ENCODE peak calls at places on chromosomes 4 and X, in nine cellular contexts. A, T, C, E, G, L, R, N and K are unnamed samples. For H3K36me3 and H3K27me3, the result is how much of the 10 kb centered on the place peaks cover.

GRCh38 chrX:30831082-30831481 is 58.0 kb downstream of the TAB3 start:
- DNase-seq in A (peak), T (no peak), C (peak), E (no peak), G (no peak), L (no peak), R (peak), N (no peak), K (no peak)

GRCh38 chr4:105147226-105148151 is 813 bp downstream of the TET2 start:
- DNase-seq in A (peak), T (no peak), C (no peak), E (peak), G (no peak), L (peak), R (peak), N (peak), K (peak)

GRCh38 chr4:113951263-113951662 is 28.2 kb downstream of the ARSJ start:
- DNase-seq in A (no peak), T (no peak), C (no peak), E (no peak), G (peak), L (peak), R (no peak), N (peak), K (peak)

GRCh38 chrX:30948626-30949025 is 59.6 kb upstream of the TAB3 start:
- DNase-seq in A (no peak), T (no peak), C (no peak), E (no peak), G (no peak), L (no peak), R (no peak), N (no peak), K (no peak)

GRCh38 chrX:155071694-155072215 is 447 bp downstream of the BRCC3 start:
- DNase-seq in A (peak), T (no peak), C (no peak), E (no peak), G (no peak), L (no peak), R (no peak), N (no peak), K (no peak)

GRCh38 chrX:14865201-14865600 is 7.7 kb downstream of the FANCB start:
- DNase-seq in A (no peak), T (no peak), C (no peak), E (no peak), G (no peak), L (peak), R (no peak), N (no peak), K (no peak)

GRCh38 chrX:15509845-15510244 is 9.2 kb downstream of the BMX start:
- DNase-seq in A (no peak), T (no peak), C (no peak), E (no peak), G (no peak), L (no peak), R (no peak), N (no peak), K (no peak)

GRCh38 chrX:13430136-13430827 is 110.4 kb upstream of the ATXN3L start:
- DNase-seq in A (peak), T (no peak), C (no peak), E (no peak), G (no peak), L (peak), R (no peak), N (no peak), K (peak)

GRCh38 chrX:2874222-2875135 is 45.7 kb downstream of the GYG2 start:
- DNase-seq in A (no peak), T (no peak), C (no peak), E (no peak), G (no peak), L (no peak), R (no peak), N (no peak), K (no peak)

GRCh38 chr4:5993063-5993745 is 25.0 kb downstream of the C4orf50 start:
- DNase-seq in A (no peak), T (no peak), C (no peak), E (peak), G (no peak), L (no peak), R (no peak), N (no peak), K (no peak)

GRCh38 chr4:110877728-110878382 is 255.0 kb upstream of the PITX2 start:
- DNase-seq in A (no peak), T (no peak), C (no peak), E (no peak), G (no peak), L (no peak), R (no peak), N (no peak), K (no peak)

GRCh38 chrX:120090208-120090607 is 12.7 kb upstream of the RHOXF2B start:
- DNase-seq in A (peak), T (no peak), C (no peak), E (no peak), G (no peak), L (no peak), R (peak), N (no peak), K (no peak)

GRCh38 chr4:99179626-99180025 is 35.5 kb upstream of the ADH4 start:
- DNase-seq in A (no peak), T (no peak), C (no peak), E (no peak), G (no peak), L (no peak), R (no peak), N (peak), K (no peak)

GRCh38 chr4:141802324-141802723 is 165.9 kb downstream of the IL15 start:
- DNase-seq in A (no peak), T (no peak), C (no peak), E (no peak), G (no peak), L (peak), R (no peak), N (peak), K (no peak)

GRCh38 chr4:128946929-128947328 is 137.4 kb downstream of the JADE1 start:
- DNase-seq in A (no peak), T (no peak), C (no peak), E (no peak), G (no peak), L (no peak), R (no peak), N (no peak), K (no peak)

GRCh38 chr4:80492761-80493160 is 157.2 kb downstream of the CFAP299 start:
- DNase-seq in A (peak), T (peak), C (peak), E (no peak), G (no peak), L (no peak), R (no peak), N (peak), K (no peak)

GRCh38 chr4:182916483-182917181 is 554 bp downstream of the DCTD start:
- DNase-seq in A (peak), T (no peak), C (peak), E (peak), G (no peak), L (peak), R (no peak), N (peak), K (peak)

DNA sequence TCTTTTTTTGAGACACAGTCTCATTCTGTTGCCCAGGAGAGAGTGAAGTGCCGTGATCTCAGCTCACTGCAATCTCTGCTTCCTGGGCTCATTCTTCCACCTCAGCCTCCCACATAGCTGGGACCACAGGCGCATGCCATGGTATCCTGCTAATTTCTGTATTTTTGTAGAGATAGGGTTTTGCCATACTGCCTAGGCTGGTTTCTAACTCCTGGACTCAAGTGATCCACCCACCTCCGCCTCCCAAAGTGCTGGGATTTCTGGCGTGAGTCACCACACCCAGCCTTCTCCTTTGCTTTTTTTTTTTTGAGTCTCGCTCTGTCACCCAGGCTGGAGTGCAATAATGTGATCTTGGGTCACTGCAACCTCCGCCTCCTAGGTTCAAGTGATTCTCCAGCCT is 94.1 kb downstream of the PDS5A start:
- DNase-seq in A (peak), T (no peak), C (no peak), E (no peak), G (no peak), L (peak), R (no peak), N (peak), K (no peak)
- H3K36me3 ChIP-seq in A (under half), T (under half), C (under half), E (half or more), G (under half), L (under half), R (under half), N (under half), K (under half)

GRCh38 chrX:140505421-140506337 is 810 bp upstream of the SOX3 start:
- DNase-seq in A (peak), T (no peak), C (no peak), E (no peak), G (no peak), L (no peak), R (peak), N (no peak), K (peak)
- H3K27me3 ChIP-seq in A (under half), T (under half), C (under half), E (half or more), G (under half), L (half or more), R (half or more), N (under half), K (under half)

GRCh38 chr4:47926667-47927258 is 12.4 kb upstream of the NFXL1 start:
- DNase-seq in A (peak), T (peak), C (peak), E (peak), G (peak), L (peak), R (peak), N (peak), K (peak)
- H3K4me3 ChIP-seq in A (no peak), T (no peak), C (no peak), E (peak), G (peak), L (no peak), R (peak), N (no peak), K (no peak)

DNA sequence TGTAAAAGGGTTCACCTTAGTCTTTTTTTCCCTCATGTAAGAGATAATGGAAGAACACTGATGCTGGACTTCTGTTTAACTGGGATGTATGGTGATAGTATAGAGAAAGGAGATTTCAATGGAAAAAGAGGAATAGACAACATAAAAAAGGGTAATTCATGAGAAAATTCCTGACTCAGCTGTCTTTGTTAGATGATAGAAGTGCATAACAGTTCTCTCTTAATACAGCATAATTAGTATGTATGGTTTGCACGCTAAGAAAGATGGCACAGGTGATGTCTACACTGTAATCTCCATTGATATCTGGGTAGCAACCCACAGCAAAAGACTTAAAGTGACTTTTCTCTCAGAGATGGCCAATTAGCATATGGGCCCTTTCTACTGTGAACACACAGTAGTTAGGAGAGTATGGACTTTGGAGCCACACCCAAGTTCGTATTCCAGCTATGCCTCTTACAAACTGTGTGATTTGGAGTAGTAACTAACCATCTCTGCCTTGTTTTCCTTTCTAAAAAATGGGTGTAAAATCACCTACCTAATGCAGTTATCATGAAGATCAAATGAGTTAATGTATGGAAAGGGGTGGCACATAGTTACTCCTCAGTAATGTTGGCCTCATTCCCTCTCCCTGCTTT is 149.3 kb downstream of the PDE5A start:
- DNase-seq in A (no peak), T (no peak), C (no peak), E (no peak), G (no peak), L (no peak), R (no peak), N (no peak), K (no peak)
- H3K36me3 ChIP-seq in A (under half), T (under half), C (under half), E (under half), G (under half), L (under half), R (under half), N (under half), K (under half)

GRCh38 chr4:158948071-158948470 is 154.8 kb upstream of the RAPGEF2 start:
- DNase-seq in A (no peak), T (no peak), C (no peak), E (no peak), G (no peak), L (no peak), R (no peak), N (no peak), K (no peak)
- H3K27me3 ChIP-seq in A (under half), T (under half), C (under half), E (under half), G (under half), L (under half), R (under half), N (under half), K (under half)

DNA sequence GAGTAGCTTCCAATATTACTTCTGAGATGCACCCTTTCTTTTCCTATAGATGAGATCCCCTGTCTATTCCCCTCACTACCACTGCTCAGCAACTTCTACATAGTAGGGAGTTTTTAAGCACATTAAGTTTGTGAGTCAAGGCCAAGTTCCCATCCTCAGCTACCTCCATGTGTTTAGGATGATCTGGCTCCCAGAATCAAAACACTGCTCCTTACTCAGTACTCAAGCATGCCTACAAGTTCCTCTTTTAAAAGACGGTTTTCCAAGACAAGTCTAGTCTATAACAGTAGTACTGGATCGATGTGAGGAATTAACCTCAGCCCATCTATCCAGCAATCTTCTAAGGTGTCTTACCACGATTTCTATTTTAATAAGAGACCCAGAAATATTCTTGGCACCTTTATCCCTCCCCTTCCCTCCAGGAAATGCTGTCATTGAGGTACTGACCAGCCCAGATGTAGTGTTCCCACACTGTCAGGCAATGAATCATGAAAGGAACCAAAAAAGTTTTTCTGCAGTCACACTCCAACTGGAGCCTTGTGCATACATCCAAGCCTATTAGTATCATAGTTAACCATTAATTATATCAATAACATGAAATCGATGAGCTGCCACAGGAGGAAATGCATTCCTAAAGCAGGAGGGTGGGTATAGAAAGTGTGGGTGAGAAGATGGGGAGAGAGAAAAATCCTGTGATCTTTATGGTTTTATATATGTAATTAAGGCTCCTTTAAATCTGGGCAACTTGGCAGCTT is 29.6 kb downstream of the AREG start:
- DNase-seq in A (no peak), T (no peak), C (no peak), E (no peak), G (no peak), L (peak), R (no peak), N (peak), K (no peak)
- H3K4me3 ChIP-seq in A (no peak), T (no peak), C (no peak), E (no peak), G (no peak), L (no peak), R (no peak), N (no peak), K (no peak)

GRCh38 chr4:40245794-40246546 is 49.1 kb downstream of the RHOH start:
- DNase-seq in A (peak), T (no peak), C (no peak), E (no peak), G (no peak), L (no peak), R (peak), N (no peak), K (no peak)

GRCh38 chr4:40246547-40246900 is 49.7 kb downstream of the RHOH start:
- DNase-seq in A (no peak), T (no peak), C (no peak), E (no peak), G (no peak), L (no peak), R (no peak), N (no peak), K (no peak)

GRCh38 chr4:40247350-40247749 is 50.5 kb downstream of the RHOH start:
- DNase-seq in A (no peak), T (peak), C (peak), E (no peak), G (no peak), L (no peak), R (no peak), N (no peak), K (no peak)

GRCh38 chr4:40243390-40243948 is 46.6 kb downstream of the RHOH start:
- DNase-seq in A (no peak), T (no peak), C (peak), E (no peak), G (no peak), L (no peak), R (no peak), N (no peak), K (no peak)

DNA sequence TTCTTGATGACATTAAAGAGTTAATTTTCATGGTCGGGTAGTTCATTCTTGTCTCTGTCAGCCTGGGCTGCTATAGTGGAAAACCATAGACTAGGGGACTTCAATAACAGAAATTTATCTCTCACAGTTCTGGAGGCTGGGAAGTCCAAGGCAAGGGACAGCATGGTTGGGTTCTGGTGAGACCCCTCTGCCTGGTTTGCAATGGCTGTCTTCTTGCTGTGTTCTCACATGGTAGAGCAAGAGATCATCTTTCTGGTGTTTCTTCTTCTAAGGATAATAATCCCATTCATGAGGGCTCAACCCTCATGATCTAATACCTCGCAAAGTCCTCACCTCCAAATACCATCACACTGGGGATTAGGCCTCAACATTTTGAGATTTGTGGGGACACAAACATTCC is 50.1 kb downstream of the RHOH start:
- DNase-seq in A (no peak), T (no peak), C (no peak), E (no peak), G (no peak), L (no peak), R (no peak), N (no peak), K (no peak)
- H3K36me3 ChIP-seq in A (under half), T (under half), C (under half), E (under half), G (under half), L (under half), R (under half), N (under half), K (under half)

DNA sequence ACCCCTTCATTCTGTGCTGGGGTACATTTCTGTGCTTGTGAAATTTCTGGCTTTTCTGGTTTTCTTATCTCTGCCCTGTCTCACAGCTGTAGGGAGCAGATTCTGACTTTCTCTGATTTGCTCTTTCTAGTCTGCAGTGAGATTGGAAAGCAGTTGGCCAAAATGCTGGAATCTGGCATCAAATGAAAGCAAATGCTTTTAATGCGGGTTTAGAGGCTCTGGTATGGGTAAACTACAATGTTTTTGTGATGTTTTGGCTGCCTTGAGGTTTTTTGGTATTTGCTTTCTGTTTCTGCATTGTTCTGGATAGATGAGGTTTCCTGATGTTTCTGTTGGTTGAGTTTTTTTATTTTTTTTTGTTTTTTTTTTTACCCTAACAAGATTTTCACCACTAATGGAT is 23.8 kb downstream of the SMIM20 start:
- DNase-seq in A (peak), T (no peak), C (no peak), E (no peak), G (no peak), L (peak), R (no peak), N (no peak), K (no peak)
- H3K27me3 ChIP-seq in A (under half), T (under half), C (under half), E (under half), G (under half), L (under half), R (under half), N (under half), K (under half)